ENCODE peak calls at places on chromosomes 4 and X, in eight cellular contexts. Z is GM23248, D is hepatocyte, Q is endothelial cell of umbilical vein, J is SK-N-SH, L is PC-9, I is neuronal stem cell, R is fibroblast of lung. P is an unnamed sample.

GRCh38 chr4:47213971-47214370 is 182.6 kb downstream of the GABRB1 start:
- DNase-seq in R (peak; percentile 98), J (no peak), I (no peak), Z (peak; percentile 67), Q (no peak), L (peak; percentile 45), D (peak; percentile 24), P (no peak)

GRCh38 chrX:74614193-74614909 is at the start of gene RLIM:
- DNase-seq in D (peak; percentile 94), I (peak; percentile 82), L (peak; percentile 90), J (peak; percentile 86), R (peak; percentile 94), Z (peak; percentile 96), Q (peak; percentile 96), P (peak; percentile 96)

GRCh38 chr4:165715989-165716388 is 157.0 kb upstream of the TLL1 start:
- DNase-seq in I (no peak), R (peak; percentile 67), Z (no peak), Q (no peak), J (no peak), L (no peak), D (no peak), P (no peak)

GRCh38 chrX:47232803-47233332 is at the start of gene USP11:
- DNase-seq in J (peak; percentile 78), Z (peak; percentile 57), I (no peak), R (peak; percentile 42), L (no peak), Q (no peak), D (peak; percentile 83), P (peak; percentile 90)

GRCh38 chr4:180598281-180598680 is 1644.9 kb upstream of the TENM3 start:
- DNase-seq in I (no peak), Z (no peak), D (peak; percentile 42), J (no peak), L (no peak), R (peak; percentile 69), Q (no peak), P (no peak)

GRCh38 chrX:151396042-151396826 is 772 bp upstream of the VMA21 start:
- DNase-seq in D (no peak), Z (peak; percentile 77), I (no peak), Q (no peak), J (peak; percentile 15), L (peak; percentile 86), R (peak; percentile 67), P (peak; percentile 52)

GRCh38 chrX:131322646-131323045 is 33.5 kb upstream of the IGSF1 start:
- DNase-seq in J (no peak), R (peak; percentile 1), I (no peak), D (no peak), Q (peak; percentile 59), L (no peak), Z (no peak), P (no peak)

GRCh38 chr4:107692197-107692596 is 27.8 kb downstream of the PAPSS1 start:
- DNase-seq in Z (no peak), J (no peak), D (no peak), L (no peak), I (no peak), R (no peak), Q (no peak), P (no peak)

GRCh38 chr4:22596384-22596783 is 80.5 kb upstream of the ADGRA3 start:
- DNase-seq in L (no peak), I (no peak), J (no peak), Z (no peak), Q (no peak), D (no peak), R (no peak), P (no peak)

GRCh38 chr4:123462007-123462406 is 65.4 kb downstream of the SPRY1 start:
- DNase-seq in Q (no peak), J (no peak), R (no peak), Z (no peak), D (no peak), I (no peak), L (peak; percentile 97), P (no peak)

GRCh38 chr4:37434469-37434868 is 189.9 kb downstream of the NWD2 start:
- DNase-seq in Z (peak; percentile 36), D (peak; percentile 56), J (no peak), R (no peak), Q (no peak), I (no peak), L (no peak), P (no peak)

GRCh38 chr4:19130836-19131235 is 1109.3 kb upstream of the LCORL start:
- DNase-seq in I (no peak), Q (no peak), D (no peak), Z (peak; percentile 68), J (no peak), R (peak; percentile 94), L (no peak), P (no peak)

GRCh38 chr4:2484169-2484568 is 15.3 kb downstream of the RNF4 start:
- DNase-seq in R (no peak), D (no peak), Q (no peak), J (no peak), Z (no peak), L (no peak), I (no peak), P (peak; percentile 59)
- H3K4me2 ChIP-seq in R (no peak overlapping the region), D (no peak overlapping the region), Q (no peak overlapping the region), J (no peak overlapping the region), Z (no peak overlapping the region), L (no peak overlapping the region), I (no peak overlapping the region), P (peak overlapping the region; percentile 54)

GRCh38 chrX:12994321-12994720 is 19.4 kb downstream of the TMSB4X start:
- DNase-seq in Z (no peak), R (no peak), L (peak; percentile 71), I (no peak), Q (peak; percentile 58), D (no peak), J (no peak), P (no peak)
- H3K27ac ChIP-seq in Z (no peak overlapping the region), R (no peak overlapping the region), L (peak overlapping the region; percentile 29), I (no peak overlapping the region), Q (no peak overlapping the region), D (peak overlapping the region; percentile 74), J (no peak overlapping the region), P (no peak overlapping the region)

GRCh38 chr4:55794053-55794452 is 25.5 kb upstream of the EXOC1L start:
- DNase-seq in Z (no peak), D (no peak), L (no peak), I (no peak), R (no peak), Q (no peak), J (no peak), P (no peak)
- H3K4me2 ChIP-seq in Z (peak overlapping the region; percentile 29), D (no peak overlapping the region), L (no peak overlapping the region), I (no peak overlapping the region), R (no peak overlapping the region), Q (no peak overlapping the region), J (no peak overlapping the region), P (no peak overlapping the region)

GRCh38 chr4:40628888-40629287 is 776 bp downstream of the RBM47 start:
- DNase-seq in Z (peak; percentile 22), L (peak; percentile 41), D (no peak), R (no peak), I (no peak), Q (no peak), J (no peak), P (no peak)
- H3K27ac ChIP-seq in Z (no peak overlapping the region), L (peak overlapping the region; percentile 99), D (peak overlapping the region; percentile 98), R (no peak overlapping the region), I (no peak overlapping the region), Q (no peak overlapping the region), J (peak overlapping the region; percentile 55), P (no peak overlapping the region)